ENCODE peak calls at places on chromosomes 6 and 20, in four cellular contexts. Z, U, C and S are unnamed samples.
A peak's percentile ranks its signal among the peaks of the same experiment; 100 is the strongest.

GRCh38 chr20:37729909-37730308 is 36.1 kb downstream of the CTNNBL1 start:
- DNase-seq in C (no peak), U (no peak), Z (no peak), S (no peak)

GRCh38 chr6:153436346-153436745 is 305.3 kb upstream of the RGS17 start:
- DNase-seq in U (no peak), Z (no peak), C (no peak), S (no peak)

GRCh38 chr6:134446901-134447300 is 129.0 kb upstream of the SGK1 start:
- DNase-seq in Z (no peak), C (no peak), U (no peak), S (no peak)

GRCh38 chr6:133769463-133769862 is 119.5 kb upstream of the TCF21 start:
- DNase-seq in U (no peak), C (no peak), Z (no peak), S (no peak)

GRCh38 chr20:44863661-44864060 is 21.8 kb upstream of the YWHAB start:
- DNase-seq in U (no peak), C (no peak), Z (no peak), S (no peak)

GRCh38 chr6:7828123-7828522 is 82.5 kb downstream of the TXNDC5 start:
- DNase-seq in Z (no peak), U (no peak), C (no peak), S (no peak)

GRCh38 chr20:3133156-3133555 is 26.5 kb downstream of the FASTKD5 start:
- DNase-seq in U (no peak), Z (no peak), C (no peak), S (no peak)

GRCh38 chr6:108768792-108769524 is 79.3 kb upstream of the ARMC2 start:
- DNase-seq in Z (no peak), U (no peak), C (no peak), S (no peak)

GRCh38 chr20:63641146-63641791 is 12.0 kb downstream of the STMN3 start:
- DNase-seq in C (no peak), Z (peak; percentile 72), U (no peak), S (no peak)

GRCh38 chr6:83417880-83418663 is 12.8 kb downstream of the ME1 start:
- DNase-seq in U (peak; percentile 43), Z (no peak), C (no peak), S (no peak)

GRCh38 chr6:85191656-85192055 is 258.2 kb upstream of the NT5E start:
- DNase-seq in Z (no peak), U (no peak), C (no peak), S (no peak)

GRCh38 chr6:52537001-52537753 is 39.7 kb downstream of the TRAM2 start:
- DNase-seq in U (no peak), Z (no peak), C (no peak), S (no peak)

GRCh38 chr6:113411006-113411405 is 446.1 kb upstream of the MARCKS start:
- DNase-seq in C (no peak), U (no peak), Z (no peak), S (no peak)

GRCh38 chr20:42530855-42531674 is 658.6 kb downstream of the PTPRT start:
- DNase-seq in U (no peak), Z (no peak), C (no peak), S (peak; percentile 16)

GRCh38 chr20:50580016-50580747 is 70.0 kb downstream of the PTPN1 start:
- DNase-seq in C (peak; percentile 32), Z (peak; percentile 52), U (no peak), S (peak; percentile 91)

GRCh38 chr6:143233563-143234285 is 173.0 kb downstream of the AIG1 start:
- DNase-seq in C (no peak), U (no peak), Z (no peak), S (no peak)

GRCh38 chr6:16673011-16673797 is 88.1 kb downstream of the ATXN1 start:
- DNase-seq in C (no peak), Z (no peak), U (no peak), S (no peak)

GRCh38 chr20:3454821-3455220 is 16.0 kb upstream of the ATRN start:
- DNase-seq in U (no peak), C (no peak), Z (no peak), S (no peak)

GRCh38 chr6:3887150-3887700 is 38.1 kb downstream of the FAM50B start:
- DNase-seq in Z (peak; percentile 10), U (peak; percentile 29), C (no peak), S (no peak)

GRCh38 chr6:149834513-149835481 is 29.4 kb downstream of the LRP11 start:
- DNase-seq in C (peak; percentile 27), Z (peak; percentile 83), U (no peak), S (no peak)

GRCh38 chr6:45461486-45461885 is 83.8 kb upstream of the SUPT3H start:
- DNase-seq in U (no peak), C (no peak), Z (no peak), S (no peak)

GRCh38 chr6:28927856-28928255 is 4.1 kb upstream of the TRIM27 start:
- DNase-seq in U (no peak), C (no peak), Z (no peak), S (no peak)

GRCh38 chr20:47887477-47888080 is 102.3 kb upstream of the SULF2 start:
- DNase-seq in Z (no peak), C (no peak), U (no peak), S (no peak)

GRCh38 chr6:18186033-18186432 is 30.8 kb downstream of the KDM1B start:
- DNase-seq in Z (no peak), U (no peak), C (no peak), S (no peak)

GRCh38 chr6:159307246-159307790 is 138.1 kb downstream of the FNDC1 start:
- DNase-seq in Z (no peak), C (no peak), U (peak; percentile 86), S (no peak)

GRCh38 chr6:20722442-20722841 is 188.2 kb downstream of the CDKAL1 start:
- DNase-seq in U (no peak), C (no peak), Z (no peak), S (no peak)